ENCODE peak calls at places on chromosomes 12 and 14, in eight cellular contexts. Y is HEK293T, Q is GM12891, E is ascending aorta, H is mesendoderm, N is fibroblast of the aortic adventitia, O is posterior cingulate gyrus, B is stomach. T is an unnamed sample.

GRCh38 chr12:91361864-91362263 is 179.2 kb upstream of the DCN start:
- DNase-seq in Q (no peak), N (peak), E (no peak), Y (peak), H (peak), B (no peak), O (no peak), T (no peak)

GRCh38 chr14:45664668-45665356 is 411.8 kb upstream of the MIS18BP1 start:
- DNase-seq in O (no peak), E (no peak), N (no peak), Y (no peak), Q (no peak), B (no peak), H (peak), T (no peak)

GRCh38 chr14:69711065-69711464 is 55.9 kb upstream of the SRSF5 start:
- DNase-seq in B (no peak), Q (no peak), Y (no peak), H (no peak), E (no peak), N (no peak), O (peak), T (no peak)

GRCh38 chr12:50164963-50165362 is 2.2 kb downstream of the CERS5 start:
- DNase-seq in Y (no peak), N (no peak), E (no peak), H (no peak), O (no peak), B (no peak), Q (no peak), T (no peak)

GRCh38 chr12:70660620-70661219 is 23.5 kb upstream of the PTPRB start:
- DNase-seq in E (no peak), Q (no peak), Y (no peak), B (no peak), O (no peak), H (no peak), N (peak), T (no peak)

GRCh38 chr12:89390802-89391673 is 38.7 kb upstream of the DUSP6 start:
- DNase-seq in N (peak), E (no peak), O (no peak), Y (no peak), H (no peak), Q (no peak), B (no peak), T (peak)

GRCh38 chr12:72989458-72989947 is 717.3 kb downstream of the TRHDE start:
- DNase-seq in N (no peak), Y (no peak), Q (no peak), B (no peak), E (no peak), H (no peak), O (no peak), T (no peak)

GRCh38 chr14:71202881-71203280 is 295.6 kb downstream of the PCNX1 start:
- DNase-seq in H (peak), Q (no peak), O (no peak), N (peak), B (no peak), E (no peak), Y (no peak), T (no peak)

GRCh38 chr14:23362200-23362599 is 2.8 kb downstream of the EFS start:
- DNase-seq in E (peak), O (no peak), H (peak), Q (no peak), B (no peak), Y (no peak), N (peak), T (no peak)

GRCh38 chr12:12333407-12333831 is 16.6 kb downstream of the MANSC1 start:
- DNase-seq in B (peak), O (no peak), Y (no peak), N (peak), E (peak), Q (no peak), H (no peak), T (peak)

GRCh38 chr12:106841471-106842302 is 67.2 kb downstream of the RIC8B start:
- DNase-seq in Y (peak), Q (peak), B (no peak), H (peak), E (no peak), O (peak), N (peak), T (no peak)

GRCh38 chr12:13559318-13559978 is 362.9 kb downstream of the EMP1 start:
- DNase-seq in O (no peak), N (no peak), H (no peak), E (no peak), B (peak), Y (no peak), Q (no peak), T (no peak)

GRCh38 chr14:66003082-66003740 is 483.0 kb upstream of the CCDC196 start:
- DNase-seq in N (no peak), E (no peak), H (no peak), O (no peak), Q (no peak), Y (no peak), B (no peak), T (no peak)

GRCh38 chr12:12714276-12715001 is 2.7 kb upstream of the CDKN1B start:
- DNase-seq in Y (no peak), B (peak), H (peak), N (peak), O (peak), Q (no peak), E (no peak), T (no peak)

GRCh38 chr14:104687601-104688504 is 1.6 kb upstream of the INF2 start:
- DNase-seq in N (peak), E (peak), B (peak), Q (no peak), O (peak), H (peak), Y (no peak), T (no peak)

GRCh38 chr14:98120831-98121464 is 1151.0 kb downstream of the BCL11B start:
- DNase-seq in B (no peak), H (no peak), O (no peak), Y (no peak), E (no peak), Q (no peak), N (no peak), T (no peak)

GRCh38 chr12:79638490-79638889 is 52.3 kb downstream of the PAWR start:
- DNase-seq in Y (no peak), N (no peak), H (no peak), Q (no peak), E (no peak), B (no peak), O (no peak), T (no peak)

GRCh38 chr14:75454963-75455546 is 27.2 kb downstream of the JDP2 start:
- DNase-seq in N (peak), E (peak), O (peak), Y (no peak), B (peak), Q (no peak), H (peak), T (peak)

GRCh38 chr12:19421503-19422282 is 17.6 kb upstream of the AEBP2 start:
- DNase-seq in E (no peak), B (no peak), Q (no peak), H (no peak), N (no peak), O (no peak), Y (no peak), T (no peak)

GRCh38 chr14:53273671-53274072 is 120.5 kb upstream of the DDHD1 start:
- DNase-seq in N (peak), Q (no peak), B (no peak), O (no peak), H (peak), Y (no peak), E (no peak), T (peak)

GRCh38 chr12:122937622-122938091 is 28.6 kb downstream of the ABCB9 start:
- DNase-seq in H (no peak), Q (no peak), B (no peak), E (no peak), O (no peak), N (no peak), Y (no peak), T (no peak)

GRCh38 chr12:2291182-2291832 is 238.5 kb downstream of the CACNA1C start:
- DNase-seq in Y (peak), N (no peak), O (no peak), H (peak), Q (peak), B (no peak), E (peak), T (no peak)

GRCh38 chr14:102474934-102475333 is 34.6 kb downstream of the ANKRD9 start:
- DNase-seq in O (peak), Q (no peak), Y (no peak), N (peak), B (peak), E (no peak), H (no peak), T (no peak)

GRCh38 chr12:121388421-121388981 is 11.4 kb upstream of the RNF34 start:
- DNase-seq in Q (no peak), N (peak), O (no peak), B (no peak), Y (no peak), E (no peak), H (peak), T (no peak)

GRCh38 chr12:131985145-131985875 is 35.6 kb downstream of the EP400 start:
- DNase-seq in N (no peak), O (no peak), Y (no peak), H (no peak), B (peak), Q (no peak), E (no peak), T (no peak)

GRCh38 chr12:128463881-128464280 is 196.9 kb downstream of the TMEM132C start:
- DNase-seq in H (peak), O (no peak), Q (no peak), B (no peak), Y (no peak), N (no peak), E (no peak), T (no peak)

T was measured in skeletal muscle cell.